ENCODE peak calls at places on chromosome 4, in five cellular contexts. Z is HepG2, S is GM12878, N is K562, L is upper lobe of left lung. V is an unnamed sample.

GRCh38 chr4:99629962-99630554 is 27.6 kb downstream of the C4orf54 start:
- ATAC-seq in N (no peak), S (no peak), Z (no peak), L (no peak), V (no peak)

GRCh38 chr4:168541608-168541953 is 44.7 kb downstream of the PALLD start:
- ATAC-seq in S (no peak), N (no peak), Z (no peak), L (no peak), V (no peak)

GRCh38 chr4:185117300-185117934 is 25.6 kb upstream of the SLC25A4 start:
- ATAC-seq in N (peak; percentile 80), L (no peak), Z (no peak), S (no peak), V (no peak)

GRCh38 chr4:24781999-24782745 is 13.2 kb upstream of the SOD3 start:
- ATAC-seq in L (no peak), S (no peak), N (no peak), Z (no peak), V (peak; percentile 74)

GRCh38 chr4:99825272-99825671 is 8.6 kb downstream of the DAPP1 start:
- ATAC-seq in Z (no peak), S (no peak), N (no peak), L (no peak), V (no peak)

GRCh38 chr4:151744614-151745013 is 16.2 kb downstream of the GATB start:
- ATAC-seq in Z (no peak), S (peak; percentile 66), N (peak; percentile 96), L (no peak), V (no peak)

GRCh38 chr4:108006361-108006760 is 16.7 kb downstream of the HADH start:
- ATAC-seq in N (peak; percentile 65), Z (no peak), S (no peak), L (no peak), V (no peak)

GRCh38 chr4:2591189-2591588 is 54.7 kb downstream of the FAM193A start:
- ATAC-seq in N (peak; percentile 83), L (peak; percentile 89), Z (no peak), S (peak; percentile 36), V (no peak)

GRCh38 chr4:98381306-98381705 is 120.1 kb downstream of the RAP1GDS1 start:
- ATAC-seq in S (no peak), Z (no peak), L (no peak), N (no peak), V (no peak)

GRCh38 chr4:119300072-119300387 is 21.9 kb downstream of the FABP2 start:
- ATAC-seq in S (peak; percentile 32), N (peak; percentile 70), L (peak; percentile 78), Z (peak; percentile 13), V (peak; percentile 52)

DNA sequence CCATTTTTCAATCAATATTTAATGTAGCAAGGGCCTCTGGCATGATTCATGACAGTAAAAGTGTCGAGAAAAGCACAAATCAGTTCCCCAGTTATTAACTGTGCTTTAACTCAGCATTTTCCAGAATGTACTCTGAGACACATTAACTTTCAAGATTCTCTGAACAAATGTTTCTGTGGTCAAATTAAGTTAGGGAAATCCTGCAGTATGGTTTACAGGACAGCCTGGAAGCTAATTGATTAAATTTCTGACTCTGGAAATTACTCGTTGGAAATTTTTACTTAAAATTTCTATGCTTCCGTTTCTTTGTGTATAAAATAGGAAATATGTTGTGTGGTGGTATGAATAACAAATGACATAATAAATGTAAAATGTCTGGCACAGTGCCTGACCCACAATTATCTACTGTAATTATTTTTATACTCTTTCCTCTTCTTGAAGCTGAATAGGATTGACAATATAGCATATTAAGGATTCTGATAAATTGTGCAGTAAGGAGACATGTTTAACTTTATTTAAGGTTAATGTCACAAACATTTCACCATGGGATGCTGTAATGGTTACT is 33.7 kb downstream of the STK32B start:
- ATAC-seq in L (no peak), S (no peak), Z (no peak), N (no peak), V (no peak)
- H3K9me3 ChIP-seq in L (peaks cover 7% of the 10 kb centered on the region), S (no peaks in the 10 kb centered on the region), Z (peaks cover 15% of the 10 kb centered on the region), N (no peaks in the 10 kb centered on the region), V (no peaks in the 10 kb centered on the region)

GRCh38 chr4:154335588-154335987 is 156.0 kb downstream of the DCHS2 start:
- ATAC-seq in L (no peak), Z (no peak), N (no peak), S (no peak), V (no peak)

GRCh38 chr4:154329268-154329858 is 162.2 kb downstream of the DCHS2 start:
- ATAC-seq in S (peak; percentile 43), Z (peak; percentile 32), L (no peak), N (peak; percentile 83), V (peak; percentile 50)

GRCh38 chr4:154332681-154333421 is 158.7 kb downstream of the DCHS2 start:
- ATAC-seq in S (peak; percentile 90), Z (no peak), N (peak; percentile 44), L (peak; percentile 47), V (peak; percentile 30)

GRCh38 chr4:154328030-154328429 is 163.6 kb downstream of the DCHS2 start:
- ATAC-seq in N (no peak), Z (no peak), S (no peak), L (no peak), V (no peak)

DNA sequence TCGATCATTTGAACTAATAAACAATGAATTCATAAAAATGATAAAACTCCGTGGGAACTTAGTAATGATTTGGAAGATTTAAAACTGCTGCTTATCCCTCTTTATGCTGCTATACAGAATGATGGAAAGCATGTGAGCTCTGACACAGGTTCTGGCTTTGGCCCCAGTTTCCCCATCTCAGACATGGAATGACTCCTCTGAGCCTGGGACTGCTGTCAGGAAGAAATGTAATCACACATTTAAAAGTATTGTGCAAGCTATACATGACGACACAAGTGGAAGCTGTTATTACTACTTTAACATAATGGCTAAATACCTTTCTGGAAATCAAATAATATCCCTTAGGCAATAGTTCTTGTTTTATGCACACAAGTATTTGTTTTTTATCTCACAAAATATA is 161.7 kb downstream of the DCHS2 start:
- ATAC-seq in S (no peak), L (no peak), Z (no peak), N (no peak), V (peak; percentile 85)
- TF ChIP-seq POLR2AphosphoS5 in S (no peak), L (no peak), Z (no peak), N (no peak), V (peak; percentile 60)

GRCh38 chr4:15262396-15262795 is 165.4 kb upstream of the C1QTNF7 start:
- ATAC-seq in Z (no peak), L (no peak), N (no peak), S (no peak), V (no peak)
- TF ChIP-seq POLR2A in Z (no peak), L (no peak), N (no peak), S (no peak), V (no peak)

GRCh38 chr4:49000806-49001205 is 14.7 kb downstream of the CWH43 start:
- ATAC-seq in S (no peak), N (no peak), L (no peak), Z (no peak), V (no peak)
- H3K9me3 ChIP-seq in S (no peaks in the 10 kb centered on the region), N (no peaks in the 10 kb centered on the region), L (no peaks in the 10 kb centered on the region), Z (no peaks in the 10 kb centered on the region), V (no peaks in the 10 kb centered on the region)

GRCh38 chr4:41257257-41257900 is 651 bp downstream of the UCHL1 start:
- ATAC-seq in Z (peak; percentile 69), N (no peak), L (peak; percentile 72), S (peak; percentile 63), V (peak; percentile 74)

GRCh38 chr4:41258783-41259182 is 2.1 kb downstream of the UCHL1 start:
- ATAC-seq in Z (peak; percentile 78), L (no peak), S (no peak), N (no peak), V (no peak)

GRCh38 chr4:41257901-41258300 is 1.2 kb downstream of the UCHL1 start:
- ATAC-seq in N (no peak), Z (no peak), L (no peak), S (no peak), V (no peak)

GRCh38 chr4:41256131-41256739 is 493 bp upstream of the UCHL1 start:
- ATAC-seq in S (no peak), N (no peak), L (no peak), Z (no peak), V (no peak)

DNA sequence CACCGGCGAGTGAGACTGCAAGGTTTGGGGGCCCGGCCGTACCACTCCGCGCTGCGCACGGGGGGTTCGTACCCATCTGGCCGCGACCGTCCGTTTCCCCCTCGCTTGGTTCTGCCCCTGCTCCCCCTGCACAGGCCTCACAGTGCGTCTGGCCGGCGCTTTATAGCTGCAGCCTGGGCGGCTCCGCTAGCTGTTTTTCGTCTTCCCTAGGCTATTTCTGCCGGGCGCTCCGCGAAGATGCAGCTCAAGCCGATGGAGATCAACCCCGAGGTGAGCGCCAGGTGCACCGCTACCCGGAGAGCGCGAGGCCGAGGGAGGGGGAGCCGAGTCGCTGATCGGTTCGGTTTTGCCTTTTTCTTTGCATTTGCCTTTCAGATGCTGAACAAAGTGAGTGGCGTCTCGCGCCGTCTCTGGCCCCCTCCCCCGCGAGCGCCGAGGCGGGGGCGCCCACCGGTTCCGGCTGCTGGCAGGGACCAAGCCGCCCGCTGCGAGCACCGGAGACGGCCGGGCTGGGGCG is at the start of gene UCHL1:
- ATAC-seq in S (no peak), Z (peak; percentile 56), N (no peak), L (no peak), V (peak; percentile 31)
- TF ChIP-seq POLR2AphosphoS5 in S (no peak), Z (no peak), N (no peak), L (no peak), V (no peak)

DNA sequence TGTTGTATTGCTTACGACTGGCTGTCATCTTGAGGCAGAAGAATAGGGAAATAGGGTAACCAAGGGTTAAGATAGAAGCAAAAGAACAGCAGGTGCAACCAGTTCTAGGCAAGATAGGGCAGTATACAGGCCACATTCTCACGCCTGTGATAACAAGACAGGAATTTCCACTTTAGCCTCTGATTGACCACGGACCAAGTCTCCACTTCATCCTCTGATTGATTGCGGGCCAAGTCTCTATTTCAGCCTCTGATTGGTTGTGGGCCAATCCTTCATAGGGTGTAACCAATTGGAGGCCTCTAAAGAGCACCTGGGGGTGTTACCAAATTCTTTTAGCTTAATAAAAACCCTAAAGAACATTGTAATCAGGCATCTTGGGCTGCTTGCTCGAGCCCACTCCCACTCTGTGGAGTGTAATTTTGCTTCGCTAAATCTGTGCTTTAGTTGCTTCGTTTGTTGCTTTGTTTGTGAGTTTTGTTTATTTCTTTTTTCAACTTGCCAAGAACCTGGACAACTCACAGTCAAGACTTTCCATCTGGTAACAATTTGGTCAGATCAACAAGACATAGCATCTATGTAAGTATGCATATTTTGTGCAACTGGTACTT is 8.7 kb upstream of the TBC1D9 start:
- ATAC-seq in N (no peak), S (peak; percentile 47), L (peak; percentile 80), Z (peak; percentile 35), V (no peak)
- TF ChIP-seq POLR2A in N (no peak), S (no peak), L (no peak), Z (no peak), V (no peak)

GRCh38 chr4:80101086-80101767 is 28.2 kb upstream of the ANTXR2 start:
- ATAC-seq in Z (no peak), N (no peak), L (no peak), S (no peak), V (no peak)
- H3K9me3 ChIP-seq in Z (no peaks in the 10 kb centered on the region), N (no peaks in the 10 kb centered on the region), L (no peaks in the 10 kb centered on the region), S (no peaks in the 10 kb centered on the region), V (no peaks in the 10 kb centered on the region)

GRCh38 chr4:39977489-39978377 is at the start of gene PDS5A:
- ATAC-seq in Z (peak; percentile 86), L (peak; percentile 96), N (peak; percentile 89), S (peak; percentile 82), V (peak; percentile 96)
- TF ChIP-seq POLR2AphosphoS5 in Z (peak; percentile 47), L (peak; percentile 23), N (peak; percentile 54), S (peak; percentile 69), V (peak; percentile 8)